ENCODE peak calls at places on chromosome 1, in four cellular contexts. L is H9, A is lower lobe of right lung, C is body of pancreas. R is an unnamed sample.
A peak's percentile ranks its signal among the peaks of the same experiment; 100 is the strongest.

GRCh38 chr1:7109901-7110300 is 324.6 kb downstream of the CAMTA1 start:
- DNase-seq in C (no peak), A (no peak), L (no peak), R (no peak)

GRCh38 chr1:33612877-33613487 is 140.5 kb downstream of the ZSCAN20 start:
- DNase-seq in L (peak; percentile 76), C (peak; percentile 73), A (no peak), R (peak; percentile 41)

GRCh38 chr1:37875833-37876232 is 16.4 kb upstream of the MTF1 start:
- DNase-seq in C (no peak), A (no peak), L (no peak), R (no peak)

GRCh38 chr1:77382361-77382760 is 100.5 kb downstream of the AK5 start:
- DNase-seq in L (no peak), C (no peak), A (no peak), R (no peak)

GRCh38 chr1:205775717-205776056 is 405 bp upstream of the RAB29 start:
- DNase-seq in C (no peak), L (no peak), A (no peak), R (no peak)

GRCh38 chr1:119767486-119767885 is 1.2 kb downstream of the HMGCS2 start:
- DNase-seq in A (no peak), L (no peak), C (no peak), R (no peak)

GRCh38 chr1:32240140-32240951 is 6.7 kb upstream of the FAM167B start:
- DNase-seq in A (peak; percentile 75), L (peak; percentile 97), C (peak; percentile 94), R (peak; percentile 91)

GRCh38 chr1:32349211-32349708 is 13.0 kb downstream of the FAM229A start:
- DNase-seq in C (no peak), L (no peak), A (peak; percentile 70), R (no peak)

GRCh38 chr1:37691497-37692077 is 729 bp upstream of the CDCA8 start:
- DNase-seq in A (peak; percentile 79), L (peak; percentile 41), C (peak; percentile 67), R (peak; percentile 53)

GRCh38 chr1:114032271-114033218 is 53.3 kb downstream of the OLFML3 start:
- DNase-seq in C (no peak), L (peak; percentile 71), A (no peak), R (no peak)

GRCh38 chr1:113835686-113836290 is 23.5 kb upstream of the RSBN1 start:
- DNase-seq in C (no peak), L (no peak), A (no peak), R (no peak)

GRCh38 chr1:118100686-118101300 is 84.2 kb downstream of the SPAG17 start:
- DNase-seq in L (no peak), C (peak; percentile 83), A (no peak), R (peak; percentile 34)

GRCh38 chr1:231395051-231395995 is 26.8 kb downstream of the EGLN1 start:
- DNase-seq in L (no peak), A (no peak), C (peak; percentile 20), R (no peak)

GRCh38 chr1:69638673-69639072 is 71.0 kb downstream of the LRRC7 start:
- DNase-seq in L (no peak), C (no peak), A (no peak), R (no peak)

GRCh38 chr1:230201445-230201844 is 134.4 kb downstream of the GALNT2 start:
- DNase-seq in L (no peak), C (peak; percentile 45), A (no peak), R (no peak)

GRCh38 chr1:117176579-117176978 is 34.1 kb downstream of the VTCN1 start:
- DNase-seq in L (no peak), A (no peak), C (no peak), R (no peak)

GRCh38 chr1:44701141-44701573 is 26.6 kb downstream of the ARMH1 start:
- DNase-seq in A (no peak), C (no peak), L (no peak), R (no peak)

GRCh38 chr1:153493343-153493960 is 33.0 kb upstream of the S100A7 start:
- DNase-seq in A (no peak), L (no peak), C (no peak), R (no peak)

GRCh38 chr1:83546863-83547262 is 452.1 kb downstream of the TTLL7 start:
- DNase-seq in A (no peak), L (no peak), C (no peak), R (no peak)

GRCh38 chr1:193322218-193322617 is 135.8 kb upstream of the B3GALT2 start:
- DNase-seq in C (no peak), A (no peak), L (no peak), R (no peak)

GRCh38 chr1:77757616-77758015 is 2.0 kb downstream of the USP33 start:
- DNase-seq in L (no peak), A (no peak), C (no peak), R (no peak)

GRCh38 chr1:187390157-187390556 is 561.4 kb downstream of the PLA2G4A start:
- DNase-seq in A (no peak), C (no peak), L (no peak), R (no peak)

GRCh38 chr1:65319141-65319540 is 9.8 kb downstream of the DNAJC6 start:
- DNase-seq in A (no peak), L (no peak), C (no peak), R (no peak)

GRCh38 chr1:30195424-30196134 is 527.8 kb downstream of the MATN1 start:
- DNase-seq in A (no peak), L (no peak), C (no peak), R (no peak)

GRCh38 chr1:110542730-110543129 is 23.8 kb upstream of the KCNA10 start:
- DNase-seq in C (no peak), L (no peak), A (no peak), R (no peak)

GRCh38 chr1:184748767-184749166 is 5.9 kb downstream of the EDEM3 start:
- DNase-seq in L (no peak), C (no peak), A (no peak), R (no peak)

GRCh38 chr1:31799196-31799894 is 16.5 kb downstream of the SPOCD1 start:
- DNase-seq in C (no peak), L (no peak), A (no peak), R (no peak)

GRCh38 chr1:225735252-225736149 is 42.1 kb upstream of the SRP9 start:
- DNase-seq in A (peak; percentile 57), L (no peak), C (peak; percentile 69), R (peak; percentile 39)

GRCh38 chr1:158730453-158730852 is 9.9 kb upstream of the OR6K3 start:
- DNase-seq in C (no peak), L (no peak), A (no peak), R (no peak)

GRCh38 chr1:212753766-212754165 is 37.8 kb downstream of the NSL1 start:
- DNase-seq in A (no peak), L (no peak), C (no peak), R (no peak)

GRCh38 chr1:26913754-26914619 is at the start of gene NR0B2:
- DNase-seq in A (peak; percentile 89), C (peak; percentile 99), L (no peak), R (peak; percentile 91)

GRCh38 chr1:74463301-74463988 is 49.0 kb downstream of the LRRC53 start:
- DNase-seq in A (no peak), C (no peak), L (no peak), R (no peak)

GRCh38 chr1:172748201-172748600 is 89.3 kb downstream of the FASLG start:
- DNase-seq in L (no peak), A (no peak), C (no peak), R (no peak)

GRCh38 chr1:89802036-89802435 is 18.8 kb upstream of the LRRC8D start:
- DNase-seq in L (no peak), A (no peak), C (no peak), R (no peak)

GRCh38 chr1:211951856-211952255 is 83.5 kb downstream of the INTS7 start:
- DNase-seq in C (no peak), L (no peak), A (no peak), R (no peak)

GRCh38 chr1:212915245-212916091 is 34.9 kb upstream of the VASH2 start:
- DNase-seq in A (no peak), C (peak; percentile 32), L (peak; percentile 64), R (no peak)

GRCh38 chr1:32533792-32534327 is 5.4 kb upstream of the ZBTB8A start:
- DNase-seq in L (no peak), C (no peak), A (no peak), R (no peak)

GRCh38 chr1:121516279-121516967 is 331.6 kb downstream of the SRGAP2C start:
- DNase-seq in C (no peak), A (peak; percentile 67), L (no peak), R (peak; percentile 18)

GRCh38 chr1:121518726-121519041 is 333.9 kb downstream of the SRGAP2C start:
- DNase-seq in A (no peak), L (no peak), C (no peak), R (no peak)

GRCh38 chr1:121522061-121522759 is 337.4 kb downstream of the SRGAP2C start:
- DNase-seq in L (no peak), A (no peak), C (peak; percentile 88), R (no peak)

GRCh38 chr1:121517586-121518230 is 332.9 kb downstream of the SRGAP2C start:
- DNase-seq in L (no peak), A (no peak), C (no peak), R (no peak)

GRCh38 chr1:121519042-121519755 is 334.4 kb downstream of the SRGAP2C start:
- DNase-seq in A (peak; percentile 68), C (peak; percentile 49), L (peak; percentile 91), R (peak; percentile 65)
- H3K4me1 ChIP-seq in A (peaks cover 7% of the 10 kb centered on the region), C (peaks cover 26% of the 10 kb centered on the region), L (no peaks in the 10 kb centered on the region), R (no peaks in the 10 kb centered on the region)

DNA sequence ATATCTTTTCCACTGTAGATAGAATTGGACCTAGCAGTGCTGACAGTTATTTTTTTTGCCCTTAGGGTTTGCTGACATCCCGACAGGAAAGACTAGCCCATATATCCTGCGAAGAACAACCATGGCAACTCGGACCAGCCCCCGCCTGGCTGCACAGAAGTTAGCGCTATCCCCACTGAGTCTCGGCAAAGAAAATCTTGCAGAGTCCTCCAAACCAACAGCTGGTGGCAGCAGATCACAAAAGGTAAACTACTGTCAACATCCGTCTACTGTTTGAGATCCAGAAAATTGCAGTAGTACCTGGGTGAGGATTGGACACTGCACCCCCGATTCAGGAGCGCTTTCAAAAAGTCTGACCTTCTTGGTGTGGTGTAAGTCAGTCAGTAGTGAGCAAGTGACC is 55.8 kb downstream of the CENPF start:
- DNase-seq in L (no peak), C (no peak), A (no peak), R (no peak)
- TF ChIP-seq CTCF in L (peak; percentile 41), C (no peak), A (no peak), R (no peak)

GRCh38 chr1:151908228-151908691 is 1.1 kb downstream of the THEM4 start:
- DNase-seq in A (no peak), L (peak; percentile 68), C (no peak), R (no peak)

GRCh38 chr1:151905070-151905442 is 4.3 kb downstream of the THEM4 start:
- DNase-seq in L (no peak), C (no peak), A (no peak), R (no peak)

GRCh38 chr1:151909167-151910149 is at the start of gene THEM4:
- DNase-seq in C (peak; percentile 98), A (peak; percentile 99), L (peak; percentile 98), R (peak; percentile 98)

GRCh38 chr1:151902858-151903257 is 6.5 kb downstream of the THEM4 start:
- DNase-seq in L (no peak), A (no peak), C (no peak), R (no peak)

GRCh38 chr1:151907363-151908139 is 1.8 kb downstream of the THEM4 start:
- DNase-seq in L (no peak), A (no peak), C (no peak), R (no peak)
- H3K4me1 ChIP-seq in L (no peaks in the 10 kb centered on the region), A (peaks cover 30% of the 10 kb centered on the region), C (peaks cover 17% of the 10 kb centered on the region), R (no peaks in the 10 kb centered on the region)

DNA sequence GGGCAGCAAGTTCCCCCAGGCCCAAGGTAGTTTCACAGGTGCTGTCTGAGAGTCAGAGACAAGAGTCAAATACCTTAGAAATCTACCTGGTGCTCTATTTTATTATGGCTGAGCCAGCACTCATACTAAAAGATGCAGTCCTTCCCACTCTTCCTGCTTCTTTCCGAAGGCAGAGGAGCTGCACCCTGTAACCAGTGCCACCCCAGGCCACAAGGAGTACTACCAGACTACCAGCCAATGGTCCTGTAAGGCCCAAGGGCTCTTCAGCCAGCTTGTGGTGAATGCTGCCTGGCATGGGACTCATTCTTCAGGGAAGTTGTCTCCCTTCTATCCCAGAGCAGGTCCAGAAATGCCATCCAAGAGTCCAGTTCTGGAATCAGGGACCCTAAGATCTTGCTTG is 203.8 kb upstream of the DUSP10 start:
- DNase-seq in L (peak; percentile 41), A (no peak), C (no peak), R (no peak)
- TF ChIP-seq CTCF in L (no peak), A (no peak), C (no peak), R (no peak)

R was measured in colonic mucosa.